ENCODE peak calls at places on chromosome 3, in seven cellular contexts. C, X, U, P, S, Q and I are unnamed samples.

GRCh38 chr3:120596853-120597223 is 702 bp downstream of the NDUFB4 start:
- DNase-seq in Q (no peak), U (no peak), S (no peak), X (no peak), P (no peak), C (no peak), I (no peak)

GRCh38 chr3:101719604-101720185 is 4.7 kb upstream of the CEP97 start:
- DNase-seq in C (no peak), U (peak; percentile 26), Q (peak; percentile 15), P (no peak), X (no peak), S (no peak), I (no peak)

GRCh38 chr3:175601521-175601920 is 742.4 kb downstream of the NAALADL2 start:
- DNase-seq in C (no peak), P (no peak), U (no peak), S (no peak), X (no peak), Q (peak; percentile 3), I (no peak)

GRCh38 chr3:108180214-108180613 is 42.0 kb downstream of the IFT57 start:
- DNase-seq in X (no peak), S (no peak), U (peak; percentile 35), Q (peak; percentile 75), P (no peak), C (no peak), I (no peak)

GRCh38 chr3:189392969-189393368 is 221.2 kb downstream of the TPRG1 start:
- DNase-seq in P (no peak), X (peak; percentile 64), Q (no peak), C (peak; percentile 18), U (no peak), S (no peak), I (no peak)

GRCh38 chr3:99747915-99748314 is 69.7 kb upstream of the CMSS1 start:
- DNase-seq in P (no peak), Q (peak; percentile 84), C (no peak), S (no peak), U (no peak), X (no peak), I (no peak)

GRCh38 chr3:53347261-53348064 is at the start of gene DCP1A:
- DNase-seq in P (peak; percentile 92), S (peak; percentile 93), Q (peak; percentile 99), U (peak; percentile 98), C (peak; percentile 96), X (peak; percentile 98), I (peak; percentile 83)

GRCh38 chr3:194189243-194189791 is 53.4 kb downstream of the HES1 start:
- DNase-seq in P (no peak), Q (no peak), X (no peak), U (peak; percentile 73), C (peak; percentile 22), S (no peak), I (no peak)

GRCh38 chr3:58386966-58387365 is 46.7 kb downstream of the PDHB start:
- DNase-seq in P (peak; percentile 41), S (no peak), U (peak; percentile 91), Q (peak; percentile 80), C (peak; percentile 7), X (no peak), I (no peak)

GRCh38 chr3:17749705-17750293 is 7.4 kb upstream of the TBC1D5 start:
- DNase-seq in P (no peak), X (no peak), C (no peak), Q (no peak), U (no peak), S (no peak), I (no peak)
- H3K4me3 ChIP-seq in P (no peak overlapping the region), X (no peak overlapping the region), C (no peak overlapping the region), Q (no peak overlapping the region), U (peak overlapping the region; percentile 3), S (no peak overlapping the region), I (no peak overlapping the region)

DNA sequence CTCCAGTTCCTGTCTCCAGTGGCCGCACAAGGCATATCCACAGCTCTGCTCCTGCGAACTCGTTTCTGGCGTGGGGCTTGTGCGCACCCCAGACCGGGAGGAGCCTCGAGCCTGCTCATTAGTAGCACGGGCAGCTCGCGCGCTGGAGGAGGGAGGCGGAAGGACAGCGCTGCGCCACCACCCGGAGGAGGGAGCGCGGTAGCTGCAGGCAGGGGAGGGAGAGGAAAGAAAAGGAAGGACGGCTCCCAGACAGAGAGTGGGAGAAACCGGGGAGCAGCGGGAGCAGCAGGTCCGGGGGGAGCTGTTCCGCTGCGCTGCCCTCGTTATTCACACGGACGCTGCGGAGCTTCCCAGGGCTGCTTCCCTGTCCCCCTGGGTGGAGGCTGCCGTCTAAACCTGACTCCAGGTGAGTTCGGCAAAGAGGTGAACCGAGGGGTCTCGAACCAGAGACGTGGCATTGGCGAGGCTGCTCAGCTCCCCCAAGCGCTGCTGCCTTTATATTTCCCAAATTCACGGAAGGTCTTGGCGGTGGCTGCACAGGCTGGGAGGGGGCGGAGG is 121.3 kb upstream of the ZNF717 start:
- DNase-seq in S (no peak), P (peak; percentile 18), C (peak; percentile 3), X (no peak), Q (peak; percentile 73), U (no peak), I (no peak)
- H3K4me3 ChIP-seq in S (peak overlapping the region; percentile 3), P (peak overlapping the region; percentile 67), C (no peak overlapping the region), X (no peak overlapping the region), Q (no peak overlapping the region), U (no peak overlapping the region), I (peak overlapping the region; percentile 41)

GRCh38 chr3:45225465-45226205 is 452 bp downstream of the TMEM158 start:
- DNase-seq in S (peak; percentile 23), C (no peak), X (peak; percentile 45), P (no peak), Q (peak; percentile 52), U (no peak), I (no peak)
- H3K4me3 ChIP-seq in S (peak overlapping the region; percentile 48), C (no peak overlapping the region), X (peak overlapping the region; percentile 17), P (peak overlapping the region; percentile 97), Q (peak overlapping the region; percentile 75), U (peak overlapping the region; percentile 81), I (peak overlapping the region; percentile 75)

DNA sequence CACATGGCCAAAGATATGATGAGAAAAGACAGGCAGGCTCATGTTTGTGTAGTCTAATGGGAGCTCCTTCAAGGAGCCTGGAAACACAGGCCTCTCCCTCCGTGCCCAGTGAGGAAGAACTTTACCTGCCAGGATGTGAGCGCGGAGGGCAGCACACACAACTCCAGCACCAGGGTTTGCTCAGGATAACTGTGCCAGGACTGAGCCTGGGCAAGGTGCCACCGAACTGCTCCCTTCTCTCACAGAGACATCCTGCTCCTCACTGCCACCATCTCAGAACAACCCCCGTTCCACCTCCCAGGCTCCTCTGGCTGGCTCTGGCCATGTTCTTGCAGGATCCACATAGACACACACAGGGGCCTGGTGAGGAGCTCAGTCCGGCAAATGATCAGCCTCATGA is 87.4 kb downstream of the NUP210 start:
- DNase-seq in U (no peak), S (no peak), Q (no peak), P (no peak), C (peak; percentile 33), X (no peak), I (no peak)
- H3K4me3 ChIP-seq in U (no peak overlapping the region), S (no peak overlapping the region), Q (no peak overlapping the region), P (no peak overlapping the region), C (no peak overlapping the region), X (no peak overlapping the region), I (no peak overlapping the region)

DNA sequence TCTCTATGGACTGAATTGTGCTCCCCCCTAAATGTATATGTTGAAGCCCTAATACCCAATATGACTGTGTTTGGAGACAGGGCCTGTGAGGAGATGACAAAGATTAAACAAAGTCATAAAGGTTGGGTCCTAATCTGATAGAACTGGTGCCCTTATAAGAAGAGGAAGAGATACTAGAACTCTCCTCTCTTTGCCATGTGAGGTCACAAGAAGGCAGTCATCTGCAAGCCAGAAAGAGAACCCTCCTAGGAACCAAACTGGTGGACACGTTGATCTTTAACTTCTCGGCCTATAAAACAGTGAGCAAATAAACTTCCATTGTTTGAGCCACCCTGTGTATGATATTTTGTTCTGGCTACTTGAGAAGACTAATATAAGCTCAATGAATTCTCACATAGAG is 31.6 kb upstream of the ENTPD3 start:
- DNase-seq in Q (no peak), P (no peak), C (no peak), X (no peak), S (no peak), U (no peak), I (no peak)
- H3K4me3 ChIP-seq in Q (no peak overlapping the region), P (no peak overlapping the region), C (no peak overlapping the region), X (no peak overlapping the region), S (no peak overlapping the region), U (no peak overlapping the region), I (no peak overlapping the region)

GRCh38 chr3:134339331-134339730 is 34.9 kb downstream of the AMOTL2 start:
- DNase-seq in C (no peak), P (no peak), S (no peak), U (no peak), Q (no peak), X (no peak), I (no peak)
- H3K4me3 ChIP-seq in C (no peak overlapping the region), P (no peak overlapping the region), S (no peak overlapping the region), U (no peak overlapping the region), Q (no peak overlapping the region), X (no peak overlapping the region), I (no peak overlapping the region)

DNA sequence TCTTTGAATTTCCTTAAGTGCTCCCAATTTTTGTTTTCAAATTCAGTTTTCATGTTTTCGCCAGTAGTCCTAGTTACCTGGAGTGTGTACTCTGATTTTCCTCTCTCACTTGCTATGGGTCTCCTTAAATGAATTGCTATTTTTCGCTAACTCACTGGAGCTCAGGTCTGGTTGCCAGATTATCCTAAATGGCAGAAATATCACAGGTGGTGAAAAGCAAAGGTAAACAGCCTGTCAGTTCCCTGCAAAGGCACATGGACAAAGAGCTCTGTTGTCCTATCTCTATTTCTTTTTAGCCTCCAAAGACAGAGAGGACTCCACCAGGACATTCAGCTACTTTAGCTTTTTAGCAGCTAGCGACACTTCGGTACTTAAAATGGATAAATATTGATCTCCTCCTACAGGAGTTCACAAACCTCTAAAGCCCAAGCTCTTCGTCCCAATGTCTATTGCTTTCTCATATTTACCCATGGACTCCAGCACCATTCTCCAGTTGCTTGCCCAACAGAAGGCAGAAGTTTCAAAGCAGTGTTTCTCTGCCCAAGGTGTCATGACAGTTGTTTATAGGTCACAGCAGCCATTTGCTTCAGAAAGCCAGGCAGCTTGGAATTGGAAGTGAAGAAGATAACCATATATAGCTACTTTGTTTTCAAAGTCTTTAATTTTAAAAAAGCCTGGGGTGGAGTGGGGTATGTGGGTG is 12.3 kb downstream of the ZBTB20 start:
- DNase-seq in P (no peak), Q (no peak), U (no peak), X (no peak), C (no peak), S (no peak), I (no peak)
- H3K4me3 ChIP-seq in P (no peak overlapping the region), Q (no peak overlapping the region), U (no peak overlapping the region), X (no peak overlapping the region), C (no peak overlapping the region), S (no peak overlapping the region), I (no peak overlapping the region)

GRCh38 chr3:59444676-59445075 is 394.9 kb upstream of the CFAP20DC start:
- DNase-seq in S (no peak), C (no peak), P (no peak), U (no peak), Q (no peak), X (no peak), I (no peak)
- H3K4me3 ChIP-seq in S (no peak overlapping the region), C (no peak overlapping the region), P (no peak overlapping the region), U (no peak overlapping the region), Q (no peak overlapping the region), X (no peak overlapping the region), I (no peak overlapping the region)